ENCODE peak calls at places on chromosomes 7 and 10, in five cellular contexts. U, P, B, I and Z are unnamed samples.

GRCh38 chr10:26773633-26774032 is 76.1 kb downstream of the PDSS1 start:
- DNase-seq in U (peak; percentile 18), P (no peak), B (no peak), I (no peak), Z (no peak)

GRCh38 chr7:73892003-73892975 is 31.3 kb downstream of the TMEM270 start:
- DNase-seq in U (peak; percentile 79), P (peak; percentile 44), B (no peak), I (peak; percentile 68), Z (peak; percentile 50)

GRCh38 chr7:70303780-70304179 is 705.5 kb downstream of the AUTS2 start:
- DNase-seq in U (no peak), P (no peak), B (no peak), I (no peak), Z (no peak)

GRCh38 chr10:102090772-102091171 is 25.6 kb downstream of the HPS6 start:
- DNase-seq in U (peak; percentile 56), P (no peak), B (no peak), I (no peak), Z (peak; percentile 5)

GRCh38 chr7:45569290-45569685 is 4.9 kb upstream of the ADCY1 start:
- DNase-seq in U (no peak), P (no peak), B (no peak), I (no peak), Z (no peak)

GRCh38 chr10:132862485-132863420 is 76.8 kb upstream of the NKX6-2 start:
- DNase-seq in U (no peak), P (peak; percentile 5), B (no peak), I (no peak), Z (no peak)

GRCh38 chr10:91287276-91287675 is 66.8 kb downstream of the PCGF5 start:
- DNase-seq in U (no peak), P (no peak), B (no peak), I (no peak), Z (no peak)

GRCh38 chr7:64469673-64470072 is 93.2 kb downstream of the ZNF680 start:
- DNase-seq in U (no peak), P (no peak), B (no peak), I (no peak), Z (no peak)

GRCh38 chr7:142984297-142984696 is 22.1 kb upstream of the KEL start:
- DNase-seq in U (no peak), P (no peak), B (no peak), I (no peak), Z (no peak)

GRCh38 chr10:112307631-112308502 is 24.7 kb downstream of the TECTB start:
- DNase-seq in U (peak; percentile 43), P (no peak), B (peak; percentile 45), I (peak; percentile 26), Z (peak; percentile 9)

GRCh38 chr10:48444266-48444665 is 137.8 kb downstream of the MAPK8 start:
- DNase-seq in U (peak; percentile 51), P (no peak), B (no peak), I (peak; percentile 49), Z (peak; percentile 28)

GRCh38 chr7:132424821-132425739 is 151.2 kb downstream of the PLXNA4 start:
- DNase-seq in U (no peak), P (no peak), B (no peak), I (no peak), Z (no peak)

GRCh38 chr7:76333388-76334101 is 25.2 kb downstream of the YWHAG start:
- DNase-seq in U (no peak), P (peak; percentile 43), B (no peak), I (peak; percentile 37), Z (no peak)

GRCh38 chr10:97888641-97889262 is 39.1 kb downstream of the GOLGA7B start:
- DNase-seq in U (peak; percentile 7), P (no peak), B (peak; percentile 76), I (peak; percentile 37), Z (peak; percentile 32)

GRCh38 chr10:114364726-114365125 is 39.6 kb downstream of the AFAP1L2 start:
- DNase-seq in U (no peak), P (no peak), B (no peak), I (no peak), Z (no peak)

GRCh38 chr10:79111427-79111826 is 42.7 kb downstream of the ZMIZ1 start:
- DNase-seq in U (peak; percentile 84), P (no peak), B (no peak), I (peak; percentile 43), Z (peak; percentile 20)

GRCh38 chr7:130377178-130377577 is 3.1 kb upstream of the CPA1 start:
- DNase-seq in U (no peak), P (no peak), B (no peak), I (no peak), Z (peak; percentile 65)

GRCh38 chr10:71368639-71369038 is 28.1 kb upstream of the CDH23 start:
- DNase-seq in U (no peak), P (no peak), B (no peak), I (no peak), Z (no peak)

GRCh38 chr7:155425946-155426345 is 32.0 kb upstream of the EN2 start:
- DNase-seq in U (no peak), P (no peak), B (no peak), I (no peak), Z (no peak)

GRCh38 chr10:23191764-23192395 is at the start of gene PTF1A:
- DNase-seq in U (no peak), P (no peak), B (peak; percentile 9), I (no peak), Z (no peak)

GRCh38 chr7:91929463-91929862 is 11.2 kb upstream of the AKAP9 start:
- DNase-seq in U (no peak), P (no peak), B (no peak), I (no peak), Z (no peak)

GRCh38 chr7:143288836-143289235 is 685 bp downstream of the CASP2 start:
- DNase-seq in U (peak; percentile 18), P (no peak), B (no peak), I (no peak), Z (peak; percentile 11)

GRCh38 chr7:22166928-22167327 is 190.0 kb downstream of the RAPGEF5 start:
- DNase-seq in U (no peak), P (no peak), B (no peak), I (no peak), Z (no peak)

GRCh38 chr10:69573056-69573806 is at the start of gene NEUROG3:
- DNase-seq in U (no peak), P (no peak), B (no peak), I (no peak), Z (no peak)

GRCh38 chr10:72107325-72108003 is 19.1 kb upstream of the SPOCK2 start:
- DNase-seq in U (no peak), P (no peak), B (no peak), I (no peak), Z (no peak)

GRCh38 chr10:791639-792038 is 102.2 kb upstream of the DIP2C start:
- DNase-seq in U (no peak), P (no peak), B (no peak), I (no peak), Z (no peak)

DNA sequence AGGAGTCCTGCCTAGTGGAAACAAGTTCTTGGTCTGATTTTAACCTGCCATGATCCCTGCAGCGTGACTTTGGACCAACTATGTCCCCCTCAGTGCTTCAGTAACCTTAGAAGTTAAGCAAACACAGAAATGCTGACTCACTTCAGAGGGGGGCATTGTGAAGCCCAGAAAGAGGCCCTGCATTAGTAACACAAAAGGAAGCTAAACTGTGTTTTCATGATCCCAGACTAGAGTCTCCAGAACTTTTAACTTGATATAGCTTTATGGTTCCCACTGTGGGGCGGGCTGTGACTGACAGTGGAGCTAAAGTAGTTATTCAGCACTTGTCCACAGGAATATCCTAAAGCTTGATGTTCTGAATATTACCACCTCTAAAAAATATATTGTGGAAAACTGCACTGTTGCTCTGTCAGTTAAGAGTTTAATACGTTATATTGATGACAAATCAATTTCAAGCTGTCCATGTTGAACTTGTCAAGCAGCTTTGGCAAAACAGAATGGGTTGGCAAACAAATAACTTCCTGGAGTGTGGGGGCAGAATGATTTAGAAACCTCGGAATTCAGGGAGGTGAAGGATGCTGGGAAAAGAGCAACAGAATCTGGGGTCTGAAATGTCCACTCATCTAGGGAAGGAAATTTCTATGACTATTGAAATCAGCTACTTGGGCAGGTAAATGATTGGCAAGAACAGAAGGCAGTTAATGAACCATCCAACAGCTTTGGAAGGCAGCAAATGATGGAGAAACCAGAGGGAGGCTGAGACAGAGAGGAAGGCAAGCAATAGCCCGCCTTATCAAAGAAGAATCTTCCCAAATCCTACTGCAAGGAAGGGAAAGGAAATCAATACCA is 95.2 kb upstream of the PALS2 start:
- DNase-seq in U (peak; percentile 90), P (peak; percentile 22), B (no peak), I (peak; percentile 92), Z (peak; percentile 90)
- H3K4me3 ChIP-seq in U (no peak overlapping the region), P (no peak overlapping the region), B (no peak overlapping the region), I (no peak overlapping the region), Z (no peak overlapping the region)

DNA sequence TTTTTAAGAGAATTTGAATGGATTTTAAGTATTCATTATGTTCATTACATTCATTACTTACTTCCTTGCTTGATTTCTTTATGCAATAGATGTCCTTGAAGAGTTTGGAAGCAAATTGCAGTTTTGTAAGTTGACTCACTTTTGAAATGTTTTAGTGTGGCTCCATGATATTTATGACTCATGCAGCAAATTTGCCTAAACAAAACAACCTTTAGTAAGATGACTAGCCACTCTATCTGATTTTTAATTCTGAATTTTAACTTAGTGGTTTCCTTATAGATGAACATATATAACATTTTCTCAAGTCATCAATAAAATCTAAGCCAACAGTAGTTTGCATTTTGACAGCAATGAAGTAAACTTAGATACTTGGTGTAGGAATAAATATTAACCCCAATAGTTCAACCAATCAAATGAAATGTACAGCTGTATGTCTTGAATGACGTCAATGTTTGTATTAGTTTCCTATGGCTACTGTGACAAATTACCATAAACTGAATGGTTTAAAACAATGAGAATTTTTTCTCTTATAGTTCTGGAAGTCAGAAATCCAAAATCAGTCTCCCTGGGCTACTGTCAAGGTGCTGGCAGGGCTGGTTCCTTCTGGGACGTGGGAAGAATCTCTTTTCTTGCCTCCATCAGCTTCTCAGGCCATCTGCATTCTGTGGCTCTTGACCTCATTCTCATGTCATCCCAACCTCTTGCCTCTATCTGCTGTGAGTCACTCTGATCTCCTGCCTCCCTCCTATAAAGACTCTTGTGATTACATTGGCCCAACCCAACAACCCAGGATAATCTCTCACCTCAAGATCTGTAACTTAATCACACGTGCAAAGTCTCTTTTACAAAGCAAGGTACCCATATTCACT is 73.4 kb downstream of the AHR start:
- DNase-seq in U (peak; percentile 99), P (no peak), B (no peak), I (peak; percentile 98), Z (peak; percentile 95)
- H3K27ac ChIP-seq in U (peak overlapping the region; percentile 100), P (no peak overlapping the region), B (peak overlapping the region; percentile 46), I (peak overlapping the region; percentile 98), Z (peak overlapping the region; percentile 100)

DNA sequence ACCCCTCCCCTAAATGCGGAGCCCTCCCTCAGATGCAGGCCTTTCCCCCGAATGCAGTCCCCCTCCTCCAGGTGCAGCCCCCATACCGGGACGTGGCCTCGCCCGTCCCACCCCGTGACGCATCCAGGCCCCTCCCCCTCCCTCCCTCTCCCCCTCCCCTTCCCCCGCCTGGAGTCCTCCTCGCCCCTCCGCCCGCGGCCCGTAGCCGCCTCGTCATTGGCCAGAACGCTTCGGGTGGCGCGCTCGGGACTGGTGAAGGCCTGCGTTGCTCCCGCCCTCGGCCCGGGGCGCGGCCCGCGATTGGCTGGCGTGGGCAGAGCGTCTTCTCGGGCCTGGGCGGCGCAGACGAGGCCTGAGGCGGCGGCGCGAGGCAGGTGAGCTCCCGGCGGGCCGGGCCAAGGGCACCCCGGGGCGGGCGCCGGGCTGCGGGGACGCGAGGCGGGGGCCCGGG is 16.0 kb upstream of the SUN1 start:
- DNase-seq in U (peak; percentile 97), P (peak; percentile 98), B (peak; percentile 97), I (peak; percentile 97), Z (peak; percentile 92)
- H3K4me3 ChIP-seq in U (peak overlapping the region; percentile 89), P (peak overlapping the region; percentile 55), B (peak overlapping the region; percentile 83), I (peak overlapping the region; percentile 57), Z (peak overlapping the region; percentile 73)

GRCh38 chr10:119350529-119351001 is 143.2 kb downstream of the GRK5 start:
- DNase-seq in U (peak; percentile 49), P (no peak), B (no peak), I (peak; percentile 37), Z (no peak)
- H3K27ac ChIP-seq in U (peak overlapping the region; percentile 72), P (no peak overlapping the region), B (peak overlapping the region; percentile 37), I (peak overlapping the region; percentile 38), Z (no peak overlapping the region)